ENCODE peak calls at places on chromosomes 3 and 15, in five cellular contexts. W is GM12878, G is HepG2, C is K562, J is HCT116. R is an unnamed sample.

GRCh38 chr3:49656541-49657112 is 17.5 kb upstream of the APEH start:
- DNase-seq in G (no peak), J (no peak), C (peak), W (no peak), R (peak)

GRCh38 chr3:46923559-46924350 is 46.2 kb downstream of the PTH1R start:
- DNase-seq in G (peak), J (no peak), C (peak), W (no peak), R (peak)

GRCh38 chr3:160784853-160785252 is 28.8 kb downstream of the PPM1L start:
- DNase-seq in G (no peak), C (no peak), W (no peak), J (peak), R (peak)

GRCh38 chr3:37922721-37923575 is 61.3 kb downstream of the CTDSPL start:
- DNase-seq in W (no peak), C (peak), G (no peak), J (no peak), R (no peak)

GRCh38 chr3:179113903-179114302 is 34.3 kb upstream of the PIK3CA start:
- DNase-seq in C (no peak), W (no peak), G (no peak), J (no peak), R (no peak)

GRCh38 chr3:104510091-104510860 is 856.4 kb upstream of the ALCAM start:
- DNase-seq in G (no peak), W (no peak), C (no peak), J (no peak), R (no peak)

GRCh38 chr3:2156244-2156847 is 57.7 kb downstream of the CNTN4 start:
- DNase-seq in G (peak), W (no peak), C (peak), J (no peak), R (peak)

GRCh38 chr3:191383104-191383503 is 52.8 kb upstream of the UTS2B start:
- DNase-seq in G (no peak), J (no peak), C (no peak), W (no peak), R (no peak)

GRCh38 chr3:197239857-197240256 is 58.6 kb downstream of the DLG1 start:
- DNase-seq in C (no peak), W (no peak), G (no peak), J (no peak), R (no peak)

GRCh38 chr3:32423956-32424558 is 32.4 kb downstream of the CMTM7 start:
- DNase-seq in G (no peak), W (no peak), C (no peak), J (no peak), R (no peak)

GRCh38 chr3:122088519-122088918 is 33.4 kb downstream of the CD86 start:
- DNase-seq in C (no peak), G (no peak), J (no peak), W (no peak), R (no peak)

GRCh38 chr3:122091602-122092006 is 36.4 kb downstream of the CD86 start:
- DNase-seq in G (no peak), J (no peak), C (no peak), W (peak), R (no peak)

GRCh38 chr3:122094693-122095092 is 39.5 kb downstream of the CD86 start:
- DNase-seq in J (no peak), C (no peak), W (no peak), G (no peak), R (peak)

GRCh38 chr3:122094125-122094524 is 39.0 kb downstream of the CD86 start:
- DNase-seq in J (no peak), C (no peak), G (no peak), W (peak), R (no peak)

DNA sequence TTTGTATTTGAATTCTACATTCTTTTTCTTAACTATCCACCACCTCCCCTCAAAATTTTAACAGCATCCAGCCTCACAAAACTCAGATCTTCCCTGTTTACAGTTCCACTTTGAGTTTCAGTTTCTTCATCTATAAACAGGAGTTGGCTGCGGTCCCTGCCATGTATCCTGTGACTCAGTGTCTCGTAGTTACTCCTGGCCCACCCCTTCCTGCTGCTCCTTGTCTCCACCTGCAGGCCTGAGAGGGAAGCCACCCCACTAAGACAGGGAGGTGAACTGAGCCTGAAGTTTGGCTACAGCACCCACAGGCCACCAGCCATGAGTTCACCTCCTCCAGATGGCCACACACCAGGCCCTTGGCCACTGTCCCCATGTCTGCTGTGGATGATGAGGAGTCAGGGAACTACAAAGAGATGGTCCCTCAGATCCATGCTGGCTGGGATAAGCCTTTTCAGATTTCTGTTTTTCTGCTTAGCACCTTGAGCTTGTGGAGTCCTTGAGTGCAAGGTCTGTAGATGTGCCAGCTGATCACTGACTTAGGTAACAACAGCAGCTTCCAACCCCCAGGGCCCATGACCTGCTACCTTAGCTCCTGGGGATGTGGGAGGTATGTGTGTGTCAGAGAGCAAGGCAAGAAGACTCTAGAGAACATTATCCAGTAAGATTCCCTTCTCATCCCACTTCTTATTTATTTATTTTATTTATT is 37.5 kb downstream of the CD86 start:
- DNase-seq in C (peak), G (no peak), W (no peak), J (peak), R (no peak)
- TF ChIP-seq JUND in C (no peak), G (no peak), W (no peak), J (no peak), R (no peak)

GRCh38 chr15:87711011-87711410 is 545.5 kb downstream of the NTRK3 start:
- DNase-seq in J (no peak), C (no peak), W (no peak), G (no peak), R (no peak)

GRCh38 chr15:87715252-87715651 is 541.3 kb downstream of the NTRK3 start:
- DNase-seq in W (no peak), C (no peak), G (no peak), J (no peak), R (no peak)

GRCh38 chr15:87712211-87712610 is 544.3 kb downstream of the NTRK3 start:
- DNase-seq in G (no peak), W (no peak), C (no peak), J (no peak), R (no peak)

GRCh38 chr15:87716422-87716821 is 540.1 kb downstream of the NTRK3 start:
- DNase-seq in C (no peak), J (no peak), W (no peak), G (no peak), R (no peak)

DNA sequence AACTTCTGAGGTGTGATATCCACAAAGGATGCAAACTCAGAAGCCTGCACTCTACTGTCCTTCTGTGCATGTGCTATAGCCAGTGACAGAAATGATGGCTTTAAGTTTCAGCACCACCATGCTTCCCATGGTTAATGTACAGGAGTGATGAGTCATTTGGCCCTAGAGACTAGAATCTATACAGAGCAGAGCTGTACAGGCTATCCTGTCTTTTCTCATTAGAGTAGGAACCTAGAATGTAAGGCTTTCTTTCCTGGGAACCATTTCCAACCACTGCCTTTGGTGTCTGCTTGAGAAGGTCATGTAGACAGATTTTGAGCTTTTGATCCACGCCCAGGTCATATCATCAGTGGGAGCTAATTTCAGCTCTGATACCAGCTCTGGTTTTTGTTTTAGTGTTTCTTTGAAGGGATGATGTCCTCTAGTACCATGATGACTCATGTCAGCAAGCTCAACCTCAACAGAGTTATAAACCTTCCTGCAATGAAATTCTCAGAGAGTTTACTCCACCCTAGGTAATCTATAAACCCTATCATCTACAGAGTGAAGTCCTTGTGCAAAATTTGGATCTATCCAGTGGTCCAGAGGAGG is 543.0 kb downstream of the NTRK3 start:
- DNase-seq in C (no peak), J (no peak), W (no peak), G (no peak), R (no peak)
- TF ChIP-seq JUND in C (peak), J (no peak), W (no peak), G (no peak), R (no peak)

GRCh38 chr3:21645121-21645897 is 105.7 kb downstream of the ZNF385D start:
- DNase-seq in W (no peak), J (no peak), G (no peak), C (no peak), R (no peak)
- TF ChIP-seq JUND in W (no peak), J (no peak), G (no peak), C (no peak), R (no peak)

GRCh38 chr3:156483961-156484787 is 70.7 kb downstream of the SSR3 start:
- DNase-seq in J (peak), C (peak), W (peak), G (no peak), R (no peak)
- TF ChIP-seq JUND in J (peak), C (peak), W (peak), G (no peak), R (no peak)

R was measured in T47D.